ENCODE peak calls at places on chromosomes 1 and 21, in five cellular contexts. M is GM19239; W is stimulated activated CD8-positive, alpha-beta memory T cell treated with anti-CD3 and anti-CD28 coated beads, Interleukin-15, amount 100 ng/mL, for 1 hour; Z is stimulated activated CD4-positive, alpha-beta T cell treated with anti-CD3 and anti-CD28 coated beads, Interleukin-15, amount 100 ng/mL, for 24 hours; A is OCI-LY7. Y is an unnamed sample.

GRCh38 chr1:167216809-167217208 is 3.9 kb upstream of the POU2F1 start:
- DNase-seq in W (no peak), Z (no peak), M (no peak), A (no peak), Y (no peak)

GRCh38 chr1:76802094-76802493 is 65.2 kb upstream of the ST6GALNAC5 start:
- DNase-seq in Z (no peak), W (no peak), A (no peak), M (no peak), Y (no peak)

GRCh38 chr1:216702170-216702569 is 21.1 kb downstream of the ESRRG start:
- DNase-seq in Z (no peak), M (peak), W (no peak), A (peak), Y (peak)

GRCh38 chr1:196466656-196467055 is 141.6 kb downstream of the KCNT2 start:
- DNase-seq in Z (no peak), A (no peak), W (no peak), M (no peak), Y (no peak)

GRCh38 chr1:105914403-105914802 is 1142.1 kb upstream of the PRMT6 start:
- DNase-seq in A (no peak), Z (no peak), W (no peak), M (no peak), Y (no peak)

GRCh38 chr1:227942021-227942715 is 5.6 kb downstream of the WNT9A start:
- DNase-seq in W (no peak), A (no peak), Z (peak), M (no peak), Y (no peak)

GRCh38 chr1:19336543-19336942 is 24.4 kb downstream of the SLC66A1 start:
- DNase-seq in Z (peak), A (no peak), M (no peak), W (no peak), Y (no peak)

GRCh38 chr1:115052454-115053083 is 22.9 kb downstream of the TSHB start:
- DNase-seq in Z (peak), M (peak), A (peak), W (peak), Y (peak)

GRCh38 chr21:42455196-42455595 is 40.8 kb downstream of the RSPH1 start:
- DNase-seq in W (no peak), A (peak), Z (no peak), M (no peak), Y (no peak)

GRCh38 chr1:183032122-183032921 is 9.1 kb downstream of the LAMC1 start:
- DNase-seq in M (no peak), Z (no peak), A (no peak), W (no peak), Y (no peak)

GRCh38 chr21:41497836-41498235 is 10.1 kb downstream of the TMPRSS2 start:
- DNase-seq in A (no peak), M (no peak), W (no peak), Z (no peak), Y (no peak)

GRCh38 chr1:39852876-39853275 is 30.4 kb downstream of the TRIT1 start:
- DNase-seq in M (no peak), W (no peak), Z (no peak), A (no peak), Y (no peak)

GRCh38 chr1:204623365-204623893 is 62.1 kb downstream of the LRRN2 start:
- DNase-seq in W (no peak), A (no peak), Z (peak), M (no peak), Y (no peak)

GRCh38 chr1:38817958-38818705 is 41.4 kb downstream of the RRAGC start:
- DNase-seq in A (no peak), W (peak), M (peak), Z (peak), Y (peak)

GRCh38 chr1:107529511-107530149 is 388.8 kb downstream of the NTNG1 start:
- DNase-seq in A (peak), M (peak), Z (peak), W (no peak), Y (peak)

GRCh38 chr21:42474043-42474831 is 21.8 kb downstream of the RSPH1 start:
- DNase-seq in M (no peak), A (no peak), W (no peak), Z (no peak), Y (peak)

GRCh38 chr1:48693674-48694347 is 82.9 kb downstream of the BEND5 start:
- DNase-seq in W (no peak), Z (no peak), M (no peak), A (no peak), Y (no peak)

GRCh38 chr1:201539561-201540404 is 856 bp downstream of the NAV1 start:
- DNase-seq in A (no peak), Z (peak), W (no peak), M (no peak), Y (no peak)

GRCh38 chr21:37878946-37879660 is 37.2 kb downstream of the KCNJ6 start:
- DNase-seq in W (no peak), Z (no peak), A (no peak), M (no peak), Y (no peak)

GRCh38 chr21:44593598-44594405 is 1.5 kb upstream of the KRTAP10-6 start:
- DNase-seq in M (no peak), A (no peak), W (no peak), Z (no peak), Y (no peak)

GRCh38 chr21:36100971-36101641 is 31.3 kb downstream of the CBR1 start:
- DNase-seq in W (no peak), M (no peak), Z (no peak), A (no peak), Y (no peak)

GRCh38 chr1:205962821-205963221 is 19.6 kb upstream of the SLC26A9 start:
- DNase-seq in A (no peak), W (no peak), Z (no peak), M (no peak), Y (no peak)

GRCh38 chr1:102550729-102551384 is 554.1 kb upstream of the OLFM3 start:
- DNase-seq in M (no peak), W (no peak), Z (peak), A (peak), Y (no peak)

GRCh38 chr1:31503581-31503980 is 72.7 kb upstream of the TINAGL1 start:
- DNase-seq in M (no peak), W (no peak), Z (no peak), A (no peak), Y (no peak)

GRCh38 chr1:205205055-205205454 is 6.4 kb downstream of the DSTYK start:
- DNase-seq in M (no peak), Z (no peak), W (no peak), A (no peak), Y (no peak)

GRCh38 chr21:39007532-39007931 is 175.7 kb downstream of the PSMG1 start:
- DNase-seq in Z (no peak), A (no peak), W (no peak), M (no peak), Y (no peak)

GRCh38 chr1:109846846-109847245 is 63.8 kb upstream of the CSF1 start:
- DNase-seq in W (no peak), A (no peak), M (no peak), Z (no peak), Y (no peak)

GRCh38 chr1:54396280-54396903 is 9.8 kb downstream of the SSBP3 start:
- DNase-seq in A (no peak), M (no peak), Z (no peak), W (no peak), Y (no peak)

GRCh38 chr1:15681346-15682290 is 2.5 kb upstream of the PLEKHM2 start:
- DNase-seq in A (peak), Z (no peak), M (no peak), W (no peak), Y (no peak)

GRCh38 chr1:6108937-6109636 is 63.4 kb downstream of the KCNAB2 start:
- DNase-seq in W (no peak), A (peak), Z (peak), M (peak), Y (peak)

GRCh38 chr1:248924696-248925532 is 18.9 kb downstream of the PGBD2 start:
- DNase-seq in Z (peak), A (peak), M (no peak), W (no peak), Y (peak)

GRCh38 chr1:8886589-8886988 is 8.1 kb upstream of the ENO1 start:
- DNase-seq in Z (no peak), A (no peak), W (no peak), M (no peak), Y (no peak)

GRCh38 chr1:241310451-241310850 is 46.6 kb downstream of the RGS7 start:
- DNase-seq in Z (no peak), M (no peak), A (no peak), W (no peak), Y (no peak)

GRCh38 chr1:3141836-3142235 is 72.8 kb downstream of the PRDM16 start:
- DNase-seq in M (no peak), W (no peak), A (no peak), Z (no peak), Y (no peak)

Y was measured in GM20000.